ENCODE peak calls at places on chromosomes 4 and X, in four cellular contexts. G, D, N and Q are unnamed samples.

GRCh38 chr4:109560687-109561452 is 824 bp downstream of the MCUB start:
- DNase-seq in D (peak), N (no peak), G (peak), Q (peak)

GRCh38 chrX:2782778-2783177 is 30.9 kb downstream of the XG start:
- DNase-seq in G (no peak), D (no peak), N (no peak), Q (no peak)

GRCh38 chrX:149208285-149208684 is 296.8 kb downstream of the IDS start:
- DNase-seq in D (no peak), N (no peak), G (no peak), Q (no peak)

GRCh38 chr4:5206391-5206790 is 155.1 kb downstream of the STK32B start:
- DNase-seq in N (no peak), G (no peak), D (no peak), Q (no peak)

GRCh38 chrX:17547658-17548057 is 172.7 kb downstream of the NHS start:
- DNase-seq in N (peak), G (peak), D (peak), Q (no peak)

GRCh38 chrX:152632445-152633097 is 5.1 kb upstream of the GABRQ start:
- DNase-seq in D (no peak), G (peak), N (peak), Q (peak)

GRCh38 chr4:181193162-181193930 is 1049.9 kb upstream of the TENM3 start:
- DNase-seq in G (no peak), D (no peak), N (no peak), Q (no peak)

GRCh38 chrX:12978205-12979010 is 3.5 kb downstream of the TMSB4X start:
- DNase-seq in N (no peak), D (no peak), G (no peak), Q (no peak)

GRCh38 chr4:107988763-107989035 is 990 bp upstream of the HADH start:
- DNase-seq in G (no peak), D (no peak), N (no peak), Q (peak)

GRCh38 chrX:9647475-9647874 is 118.2 kb downstream of the GPR143 start:
- DNase-seq in N (no peak), G (no peak), D (no peak), Q (no peak)

GRCh38 chrX:9642270-9642995 is 123.2 kb downstream of the GPR143 start:
- DNase-seq in G (no peak), N (no peak), D (no peak), Q (no peak)

GRCh38 chrX:9643807-9644206 is 121.8 kb downstream of the GPR143 start:
- DNase-seq in N (no peak), G (no peak), D (no peak), Q (no peak)

GRCh38 chrX:9646471-9647038 is 119.1 kb downstream of the GPR143 start:
- DNase-seq in N (no peak), G (peak), D (no peak), Q (no peak)

GRCh38 chrX:9644335-9644734 is 121.3 kb downstream of the GPR143 start:
- DNase-seq in G (no peak), N (no peak), D (peak), Q (no peak)
- TF ChIP-seq FOXM1 in G (no peak), N (no peak), D (no peak), Q (no peak)

DNA sequence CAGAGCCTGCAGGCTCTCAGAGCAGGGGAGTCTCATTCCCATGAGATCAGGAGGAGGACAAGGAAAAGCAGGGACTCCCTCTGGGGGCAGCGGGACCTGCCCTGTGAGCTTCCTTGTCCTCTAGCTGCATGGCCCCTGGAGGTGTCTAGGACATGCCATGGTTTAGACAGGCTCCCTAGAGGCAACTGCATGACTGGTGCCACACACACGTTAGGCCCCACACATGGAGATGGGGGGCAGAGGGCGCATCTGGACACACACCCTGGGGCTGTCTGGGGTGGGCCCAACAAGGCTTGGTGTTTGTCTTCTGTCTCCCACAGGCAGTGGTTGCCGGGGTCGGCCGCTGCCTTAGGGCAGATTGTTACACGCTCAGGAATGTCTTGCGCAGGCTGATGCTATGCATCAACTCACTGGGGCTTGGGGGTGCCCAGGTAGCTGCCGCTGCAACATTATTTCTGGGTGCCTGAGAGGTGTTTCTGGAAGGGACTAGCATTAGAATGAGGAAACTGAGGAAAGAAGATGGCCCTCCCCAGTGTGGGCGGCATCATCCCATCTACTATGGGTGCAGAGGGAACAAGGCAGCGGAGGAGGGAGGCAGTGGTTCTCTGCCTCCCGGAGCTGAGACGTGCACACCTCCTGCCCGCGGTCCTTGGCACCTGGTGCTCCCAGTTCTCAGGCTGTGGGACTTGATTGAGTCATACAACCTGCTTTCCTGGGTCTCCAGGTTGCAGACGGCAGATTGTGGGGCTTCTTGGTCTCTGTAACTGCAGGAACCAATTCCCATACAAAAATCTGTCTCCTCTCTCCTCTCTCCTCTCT is 32.1 kb upstream of the GPR78 start:
- DNase-seq in N (no peak), D (no peak), G (no peak), Q (no peak)
- TF ChIP-seq SP1 in N (no peak), D (no peak), G (no peak), Q (no peak)

GRCh38 chr4:74284074-74284473 is 24.2 kb upstream of the EPGN start:
- DNase-seq in N (no peak), G (no peak), D (no peak), Q (no peak)

GRCh38 chr4:74283614-74284013 is 24.7 kb upstream of the EPGN start:
- DNase-seq in G (no peak), D (no peak), N (no peak), Q (no peak)

GRCh38 chr4:74279716-74280115 is 28.6 kb upstream of the EPGN start:
- DNase-seq in D (no peak), N (no peak), G (no peak), Q (no peak)

DNA sequence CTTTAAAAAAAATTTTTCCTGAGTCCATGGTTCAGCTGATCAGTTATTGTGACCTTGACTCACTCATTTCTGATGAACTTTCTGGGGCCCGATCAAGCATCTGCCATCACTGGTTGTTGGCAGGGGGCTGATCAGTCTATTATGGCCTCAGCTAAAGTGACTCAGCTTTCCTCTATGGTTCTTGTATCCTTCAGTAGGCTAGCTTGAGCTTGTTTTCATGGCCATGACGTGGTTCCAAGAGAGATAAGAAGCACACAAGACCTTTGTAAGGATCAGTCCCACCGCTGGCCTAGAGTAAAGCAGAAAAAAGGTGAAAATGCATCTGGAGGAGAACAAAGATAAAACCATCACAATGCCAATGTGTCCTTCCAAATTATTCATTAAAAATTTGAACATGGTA is 29.8 kb upstream of the EPGN start:
- DNase-seq in G (peak), D (no peak), N (no peak), Q (no peak)
- TF ChIP-seq FOXM1 in G (no peak), D (no peak), N (no peak), Q (no peak)

GRCh38 chr4:76690091-76690905 is 207.6 kb downstream of the SOWAHB start:
- DNase-seq in D (no peak), G (no peak), N (no peak), Q (peak)
- TF ChIP-seq SP1 in D (no peak), G (no peak), N (no peak), Q (no peak)